ENCODE peak calls at places on chromosomes 2 and 18, in four cellular contexts. E is cardiac muscle cell; T is activated CD8-positive, alpha-beta memory T cell treated with anti-CD3 and anti-CD28 coated beads for 4 hours; R is NCI-H1105. S is an unnamed sample.

GRCh38 chr2:33633295-33633694 is 34.2 kb upstream of the FAM98A start:
- DNase-seq in E (no peak), R (no peak), T (no peak), S (no peak)

GRCh38 chr18:75161629-75162028 is 47.3 kb downstream of the PTGR3 start:
- DNase-seq in R (no peak), T (no peak), E (peak; percentile 9), S (no peak)

GRCh38 chr2:40353236-40353635 is 98.7 kb downstream of the SLC8A1 start:
- DNase-seq in T (no peak), R (no peak), E (peak; percentile 80), S (no peak)

GRCh38 chr2:43043471-43043870 is 182.9 kb downstream of the ZFP36L2 start:
- DNase-seq in R (no peak), T (no peak), E (no peak), S (no peak)

GRCh38 chr2:126990200-126990599 is 91.5 kb downstream of the TEX51 start:
- DNase-seq in T (no peak), E (no peak), R (no peak), S (no peak)

GRCh38 chr2:217887841-217888665 is 114.7 kb downstream of the TNS1 start:
- DNase-seq in T (no peak), E (peak; percentile 74), R (no peak), S (no peak)

GRCh38 chr2:122531803-122532344 is 776.4 kb downstream of the TSN start:
- DNase-seq in E (peak; percentile 51), R (no peak), T (no peak), S (no peak)

GRCh38 chr2:237209885-237210284 is 124.2 kb downstream of the COPS8 start:
- DNase-seq in T (no peak), R (no peak), E (no peak), S (no peak)

GRCh38 chr2:159738509-159739390 is 26.4 kb downstream of the MARCHF7 start:
- DNase-seq in R (no peak), T (no peak), E (no peak), S (no peak)

GRCh38 chr2:138013651-138014050 is 49.4 kb downstream of the HNMT start:
- DNase-seq in E (no peak), T (no peak), R (no peak), S (no peak)

GRCh38 chr2:210226186-210226585 is 939 bp upstream of the ACADL start:
- DNase-seq in R (peak; percentile 32), T (no peak), E (no peak), S (no peak)

GRCh38 chr2:140551291-140551690 is 1579.5 kb downstream of the LRP1B start:
- DNase-seq in T (no peak), E (no peak), R (no peak), S (no peak)

GRCh38 chr2:146138820-146139219 is 1618.9 kb upstream of the ZEB2 start:
- DNase-seq in T (no peak), E (no peak), R (no peak), S (no peak)

GRCh38 chr2:111123751-111124150 is 3.0 kb downstream of the BCL2L11 start:
- DNase-seq in R (no peak), T (no peak), E (no peak), S (no peak)

GRCh38 chr18:68840554-68841263 is 42.8 kb downstream of the CCDC102B start:
- DNase-seq in R (no peak), T (no peak), E (peak; percentile 96), S (no peak)

GRCh38 chr2:69645026-69645425 is 1.5 kb upstream of the AAK1 start:
- DNase-seq in T (no peak), E (no peak), R (no peak), S (peak; percentile 55)

GRCh38 chr2:45809205-45809604 is 157.7 kb downstream of the PRKCE start:
- DNase-seq in R (no peak), T (no peak), E (no peak), S (no peak)

GRCh38 chr2:149059822-149060221 is 21.3 kb downstream of the LYPD6B start:
- DNase-seq in R (no peak), E (no peak), T (no peak), S (no peak)

GRCh38 chr18:63817441-63818051 is 42.3 kb downstream of the SERPINB7 start:
- DNase-seq in R (no peak), T (no peak), E (peak; percentile 61), S (no peak)

GRCh38 chr2:6863792-6864191 is 1.9 kb downstream of the CMPK2 start:
- DNase-seq in T (no peak), R (no peak), E (no peak), S (no peak)

GRCh38 chr18:48116017-48116416 is 185.6 kb upstream of the SMAD2 start:
- DNase-seq in E (no peak), R (no peak), T (no peak), S (no peak)

GRCh38 chr18:58900015-58900649 is 35.5 kb downstream of the ZNF532 start:
- DNase-seq in T (no peak), E (peak; percentile 41), R (no peak), S (no peak)

GRCh38 chr2:134979203-134979602 is 60.6 kb downstream of the CCNT2 start:
- DNase-seq in E (no peak), T (no peak), R (no peak), S (no peak)

GRCh38 chr2:150522269-150522668 is 34.8 kb upstream of the RND3 start:
- DNase-seq in R (no peak), E (no peak), T (no peak), S (no peak)

GRCh38 chr2:27857417-27858172 is 32.6 kb downstream of the RBKS start:
- DNase-seq in E (peak; percentile 15), R (no peak), T (no peak), S (peak; percentile 13)

GRCh38 chr2:200592414-200593075 is 6.7 kb downstream of the AOX1 start:
- DNase-seq in R (no peak), T (no peak), E (peak; percentile 79), S (no peak)

GRCh38 chr2:218860950-218861381 is 1.4 kb downstream of the WNT6 start:
- DNase-seq in E (peak; percentile 85), R (no peak), T (no peak), S (no peak)

GRCh38 chr2:138293549-138293948 is 208.0 kb upstream of the SPOPL start:
- DNase-seq in E (no peak), R (no peak), T (no peak), S (no peak)

GRCh38 chr2:62216616-62217015 is 20.7 kb downstream of the B3GNT2 start:
- DNase-seq in R (no peak), E (peak; percentile 93), T (no peak), S (no peak)

GRCh38 chr2:127829845-127830246 is 18.9 kb upstream of the WDR33 start:
- DNase-seq in R (no peak), T (peak; percentile 14), E (no peak), S (peak; percentile 73)

GRCh38 chr2:69216535-69217332 is 170.3 kb downstream of the GFPT1 start:
- DNase-seq in E (peak; percentile 91), T (no peak), R (no peak), S (no peak)

GRCh38 chr2:189659734-189660133 is 1.5 kb upstream of the ASNSD1 start:
- DNase-seq in T (no peak), E (no peak), R (no peak), S (no peak)

GRCh38 chr18:10015288-10015701 is 101.5 kb downstream of the VAPA start:
- DNase-seq in T (no peak), R (no peak), E (peak; percentile 66), S (no peak)

GRCh38 chr2:168454737-168455691 is 1.1 kb upstream of the CERS6 start:
- DNase-seq in T (no peak), R (no peak), E (no peak), S (no peak)

GRCh38 chr2:178796079-178796677 is 11.0 kb downstream of the TTN start:
- DNase-seq in E (peak; percentile 70), T (no peak), R (peak; percentile 1), S (no peak)

GRCh38 chr2:112154246-112155110 is 16.3 kb downstream of the FBLN7 start:
- DNase-seq in T (no peak), R (no peak), E (no peak), S (no peak)

GRCh38 chr2:178870703-178871102 is 63.5 kb upstream of the TTN start:
- DNase-seq in R (no peak), T (no peak), E (no peak), S (peak; percentile 15)

GRCh38 chr2:15058015-15058414 is 425.5 kb downstream of the LRATD1 start:
- DNase-seq in R (no peak), T (no peak), E (no peak), S (no peak)

GRCh38 chr18:48455555-48456478 is 46.6 kb upstream of the ZBTB7C start:
- DNase-seq in T (no peak), E (peak; percentile 96), R (no peak), S (no peak)

GRCh38 chr2:3535794-3536681 is 16.7 kb upstream of the ADI1 start:
- DNase-seq in R (no peak), T (no peak), E (peak; percentile 87), S (no peak)